ENCODE peak calls at places on chromosomes 2 and 18, in eight cellular contexts. B is neural progenitor cell, Q is fibroblast of lung, V is heart right ventricle, T is WTC11, Z is epithelial cell of esophagus, H is Peyer's patch, F is endothelial cell of umbilical vein. I is an unnamed sample.

GRCh38 chr2:198857246-198857645 is 600.5 kb downstream of the SATB2 start:
- DNase-seq in B (no peak), Q (no peak), V (no peak), T (no peak), Z (no peak), H (no peak), F (no peak), I (no peak)

GRCh38 chr2:43879261-43879660 is 40.5 kb downstream of the ABCG8 start:
- DNase-seq in B (peak; percentile 16), Q (no peak), V (no peak), T (no peak), Z (no peak), H (no peak), F (no peak), I (no peak)

GRCh38 chr2:241213036-241213435 is 24.6 kb downstream of the ANO7 start:
- DNase-seq in B (no peak), Q (no peak), V (no peak), T (no peak), Z (no peak), H (no peak), F (no peak), I (no peak)

GRCh38 chr18:27599202-27599829 is 414.2 kb upstream of the CHST9 start:
- DNase-seq in B (peak; percentile 79), Q (peak; percentile 34), V (peak; percentile 9), T (peak; percentile 68), Z (peak; percentile 71), H (no peak), F (peak; percentile 33), I (no peak)

GRCh38 chr2:170243118-170243837 is 65.3 kb downstream of the MYO3B start:
- DNase-seq in B (no peak), Q (no peak), V (no peak), T (no peak), Z (no peak), H (no peak), F (no peak), I (no peak)

GRCh38 chr2:3387644-3388411 is 8.3 kb downstream of the TRAPPC12 start:
- DNase-seq in B (no peak), Q (no peak), V (no peak), T (no peak), Z (no peak), H (no peak), F (no peak), I (no peak)

GRCh38 chr2:78465707-78466106 is 559.8 kb upstream of the REG3G start:
- DNase-seq in B (no peak), Q (no peak), V (no peak), T (no peak), Z (peak; percentile 4), H (no peak), F (no peak), I (no peak)

GRCh38 chr2:239411549-239412319 is 10.9 kb upstream of the HDAC4 start:
- DNase-seq in B (no peak), Q (no peak), V (no peak), T (no peak), Z (no peak), H (no peak), F (no peak), I (no peak)

GRCh38 chr2:113027691-113028090 is 22.4 kb downstream of the IL36A start:
- DNase-seq in B (no peak), Q (no peak), V (no peak), T (no peak), Z (no peak), H (no peak), F (no peak), I (no peak)

GRCh38 chr2:198890490-198890889 is 567.2 kb downstream of the SATB2 start:
- DNase-seq in B (no peak), Q (no peak), V (no peak), T (no peak), Z (no peak), H (no peak), F (no peak), I (no peak)

GRCh38 chr18:55354795-55355194 is 233.2 kb downstream of the TCF4 start:
- DNase-seq in B (no peak), Q (peak; percentile 47), V (no peak), T (no peak), Z (no peak), H (no peak), F (no peak), I (no peak)

GRCh38 chr2:20348542-20348941 is 2.1 kb downstream of the PUM2 start:
- DNase-seq in B (peak; percentile 20), Q (no peak), V (no peak), T (no peak), Z (no peak), H (no peak), F (no peak), I (no peak)

GRCh38 chr18:46062781-46063180 is 9.3 kb downstream of the PSTPIP2 start:
- DNase-seq in B (no peak), Q (no peak), V (no peak), T (no peak), Z (peak; percentile 98), H (no peak), F (no peak), I (no peak)

GRCh38 chr2:172200495-172201085 is 97.9 kb upstream of the DLX2 start:
- DNase-seq in B (peak; percentile 32), Q (peak; percentile 75), V (no peak), T (peak; percentile 33), Z (peak; percentile 56), H (no peak), F (peak; percentile 53), I (no peak)

DNA sequence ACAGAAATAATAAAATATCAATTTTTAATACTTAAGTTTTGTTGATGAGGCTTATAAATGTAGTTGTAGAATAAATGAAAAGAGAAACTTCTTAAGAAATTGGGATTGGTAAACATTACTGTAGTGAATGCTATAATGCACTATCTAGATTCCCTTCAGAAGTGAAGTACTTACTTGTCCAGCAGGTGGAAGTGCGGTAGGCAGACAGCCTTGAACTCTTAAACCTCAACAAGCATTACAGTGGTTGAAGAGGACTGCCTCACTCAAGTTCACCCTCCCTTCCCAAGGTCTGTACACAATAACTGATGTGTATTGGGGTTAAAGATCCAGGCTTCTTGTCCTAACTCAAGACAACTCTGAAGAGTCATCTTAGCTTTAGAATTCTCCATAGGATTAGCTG is 931.0 kb upstream of the LRRTM1 start:
- DNase-seq in B (no peak), Q (no peak), V (no peak), T (no peak), Z (no peak), H (no peak), F (no peak), I (no peak)
- TF ChIP-seq CTCF in B (peak; percentile 4), Q (no peak), V (no peak), T (no peak), Z (no peak), H (no peak), F (no peak), I (no peak)

GRCh38 chr18:5064846-5065245 is 132.2 kb downstream of the AKAIN1 start:
- DNase-seq in B (no peak), Q (no peak), V (no peak), T (no peak), Z (no peak), H (no peak), F (no peak), I (no peak)

GRCh38 chr18:5061785-5062184 is 135.3 kb downstream of the AKAIN1 start:
- DNase-seq in B (no peak), Q (no peak), V (no peak), T (no peak), Z (no peak), H (no peak), F (no peak), I (no peak)

GRCh38 chr18:5060543-5060942 is 136.5 kb downstream of the AKAIN1 start:
- DNase-seq in B (no peak), Q (no peak), V (no peak), T (no peak), Z (no peak), H (no peak), F (no peak), I (no peak)

GRCh38 chr18:5068856-5069255 is 128.2 kb downstream of the AKAIN1 start:
- DNase-seq in B (no peak), Q (no peak), V (no peak), T (no peak), Z (no peak), H (no peak), F (no peak), I (no peak)

DNA sequence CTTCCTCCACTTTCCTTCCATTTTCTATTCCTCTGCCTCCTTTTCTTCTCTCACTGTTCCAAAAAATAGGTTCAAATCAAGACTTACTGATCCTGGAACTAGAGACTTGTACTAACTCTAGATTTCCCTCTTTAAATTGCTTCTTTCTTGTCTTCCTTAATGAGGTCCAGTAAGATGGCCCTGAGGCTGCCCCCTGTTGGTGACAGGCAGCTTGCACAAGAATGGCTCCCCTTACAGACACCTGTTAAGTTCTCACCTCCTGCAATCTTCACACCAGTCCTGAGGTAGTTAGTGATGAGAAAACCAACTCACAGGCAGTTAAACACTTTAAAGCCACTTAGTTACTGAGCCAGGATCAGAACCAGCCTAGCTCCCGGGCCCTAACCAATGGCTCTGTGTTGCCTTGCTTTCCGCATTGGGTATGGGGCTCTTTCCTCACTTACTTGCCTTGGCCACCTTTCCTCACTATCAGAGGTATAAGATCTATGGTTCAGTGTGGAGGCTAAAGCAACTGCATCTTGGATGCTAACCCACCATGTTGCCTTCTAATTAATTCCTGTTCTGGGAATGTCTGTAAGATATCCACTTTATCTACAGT is 130.6 kb downstream of the AKAIN1 start:
- DNase-seq in B (peak; percentile 51), Q (no peak), V (no peak), T (peak; percentile 70), Z (no peak), H (no peak), F (no peak), I (no peak)
- TF ChIP-seq CTCF in B (peak; percentile 75), Q (no peak), V (peak; percentile 14), T (peak; percentile 69), Z (no peak), H (no peak), F (peak; percentile 16), I (peak; percentile 57)

GRCh38 chr2:161306919-161307318 is 1.3 kb upstream of the PSMD14 start:
- DNase-seq in B (peak; percentile 11), Q (no peak), V (no peak), T (peak; percentile 18), Z (no peak), H (no peak), F (no peak), I (no peak)
- TF ChIP-seq CTCF in B (no peak), Q (no peak), V (no peak), T (no peak), Z (no peak), H (no peak), F (no peak), I (no peak)

GRCh38 chr2:98731709-98732349 is 897 bp upstream of the MGAT4A start:
- DNase-seq in B (no peak), Q (no peak), V (no peak), T (no peak), Z (no peak), H (no peak), F (peak; percentile 42), I (no peak)

GRCh38 chr2:98732430-98733051 is 1.6 kb upstream of the MGAT4A start:
- DNase-seq in B (no peak), Q (no peak), V (no peak), T (no peak), Z (no peak), H (no peak), F (peak; percentile 6), I (no peak)

GRCh38 chr2:98730053-98730850 is 680 bp downstream of the MGAT4A start:
- DNase-seq in B (peak; percentile 58), Q (no peak), V (peak; percentile 42), T (peak; percentile 28), Z (no peak), H (peak; percentile 72), F (peak; percentile 67), I (peak; percentile 61)

GRCh38 chr2:98729652-98730051 is 1.3 kb downstream of the MGAT4A start:
- DNase-seq in B (no peak), Q (no peak), V (no peak), T (no peak), Z (no peak), H (no peak), F (no peak), I (no peak)

GRCh38 chr2:98730851-98731708 is at the start of gene MGAT4A:
- DNase-seq in B (peak; percentile 88), Q (peak; percentile 11), V (peak; percentile 79), T (peak; percentile 48), Z (peak; percentile 54), H (peak; percentile 79), F (peak; percentile 52), I (peak; percentile 53)
- TF ChIP-seq CTCF in B (no peak), Q (no peak), V (peak; percentile 19), T (no peak), Z (peak; percentile 9), H (peak; percentile 12), F (no peak), I (no peak)

I was measured in CD14-positive monocyte.